ENCODE peak calls at places on chromosomes 2 and 18, in four cellular contexts. R is hepatocyte, S is GM23248, Q is fibroblast of lung. M is an unnamed sample. For H4K20me1, the result is how much of the 10 kb centered on the place peaks cover.

GRCh38 chr2:235497096-235497495 is 3.3 kb downstream of the AGAP1 start:
- DNase-seq in R (no peak), S (no peak), Q (no peak), M (no peak)

GRCh38 chr2:100142393-100142792 is at the start of gene AFF3:
- DNase-seq in R (no peak), S (no peak), Q (no peak), M (no peak)

GRCh38 chr2:30631051-30631671 is 176.1 kb downstream of the CAPN13 start:
- DNase-seq in R (no peak), S (no peak), Q (peak), M (no peak)

GRCh38 chr2:231297108-231297908 is 98.2 kb upstream of the B3GNT7 start:
- DNase-seq in R (peak), S (peak), Q (peak), M (peak)

GRCh38 chr2:20424300-20425290 is 22.3 kb upstream of the RHOB start:
- DNase-seq in R (no peak), S (peak), Q (peak), M (peak)

GRCh38 chr2:77102927-77103326 is 419.2 kb downstream of the LRRTM4 start:
- DNase-seq in R (no peak), S (no peak), Q (no peak), M (no peak)

GRCh38 chr2:30628341-30628740 is 178.9 kb downstream of the CAPN13 start:
- DNase-seq in R (no peak), S (peak), Q (peak), M (no peak)

GRCh38 chr2:240423788-240424191 is 11.7 kb upstream of the GPC1 start:
- DNase-seq in R (no peak), S (no peak), Q (no peak), M (peak)

GRCh38 chr2:9250498-9251153 is 44.0 kb downstream of the ASAP2 start:
- DNase-seq in R (no peak), S (no peak), Q (no peak), M (no peak)

GRCh38 chr2:238817382-238817781 is 30.5 kb upstream of the TWIST2 start:
- DNase-seq in R (no peak), S (no peak), Q (no peak), M (no peak)

GRCh38 chr2:20217041-20217970 is 7.6 kb downstream of the SDC1 start:
- DNase-seq in R (no peak), S (peak), Q (peak), M (peak)

GRCh38 chr18:63016270-63016669 is 300.9 kb downstream of the PHLPP1 start:
- DNase-seq in R (peak), S (peak), Q (peak), M (no peak)

GRCh38 chr2:28976584-28976983 is 4.5 kb upstream of the TOGARAM2 start:
- DNase-seq in R (peak), S (peak), Q (peak), M (peak)

GRCh38 chr2:231780123-231780908 is 766 bp downstream of the PDE6D start:
- DNase-seq in R (peak), S (peak), Q (peak), M (peak)

GRCh38 chr2:241724259-241724974 is 10.0 kb upstream of the D2HGDH start:
- DNase-seq in R (no peak), S (no peak), Q (no peak), M (peak)

GRCh38 chr2:37149626-37150322 is 7.0 kb downstream of the EIF2AK2 start:
- DNase-seq in R (peak), S (peak), Q (no peak), M (no peak)

GRCh38 chr2:161128885-161129284 is 31.3 kb upstream of the TANK start:
- DNase-seq in R (no peak), S (no peak), Q (peak), M (no peak)

GRCh38 chr2:37500031-37500430 is 155.6 kb downstream of the QPCT start:
- DNase-seq in R (no peak), S (peak), Q (peak), M (no peak)

GRCh38 chr2:177714704-177715103 is 322.1 kb downstream of the AGPS start:
- DNase-seq in R (no peak), S (no peak), Q (no peak), M (no peak)

DNA sequence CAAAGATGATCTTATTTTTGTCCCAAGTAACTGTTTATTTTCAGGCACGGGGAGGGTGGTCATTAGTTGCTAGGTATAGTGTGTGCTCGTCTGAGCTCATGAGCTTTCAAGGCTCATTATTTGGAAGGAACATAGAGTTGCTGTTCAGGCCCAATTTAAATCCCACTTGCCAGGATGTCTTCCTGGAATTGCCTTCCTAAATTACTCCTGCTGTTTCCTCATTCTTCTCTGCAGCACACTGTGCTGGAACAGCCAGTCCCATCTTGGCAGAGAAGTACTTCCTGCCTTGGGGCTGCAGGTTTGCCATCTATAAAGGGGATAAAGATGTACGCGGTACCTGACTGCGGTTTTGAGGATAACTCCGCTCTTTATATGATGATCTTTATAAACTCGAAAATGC is 37.3 kb downstream of the GREB1 start:
- DNase-seq in R (no peak), S (no peak), Q (no peak), M (no peak)
- H2AFZ ChIP-seq in R (no peak), S (no peak), Q (no peak), M (no peak)

DNA sequence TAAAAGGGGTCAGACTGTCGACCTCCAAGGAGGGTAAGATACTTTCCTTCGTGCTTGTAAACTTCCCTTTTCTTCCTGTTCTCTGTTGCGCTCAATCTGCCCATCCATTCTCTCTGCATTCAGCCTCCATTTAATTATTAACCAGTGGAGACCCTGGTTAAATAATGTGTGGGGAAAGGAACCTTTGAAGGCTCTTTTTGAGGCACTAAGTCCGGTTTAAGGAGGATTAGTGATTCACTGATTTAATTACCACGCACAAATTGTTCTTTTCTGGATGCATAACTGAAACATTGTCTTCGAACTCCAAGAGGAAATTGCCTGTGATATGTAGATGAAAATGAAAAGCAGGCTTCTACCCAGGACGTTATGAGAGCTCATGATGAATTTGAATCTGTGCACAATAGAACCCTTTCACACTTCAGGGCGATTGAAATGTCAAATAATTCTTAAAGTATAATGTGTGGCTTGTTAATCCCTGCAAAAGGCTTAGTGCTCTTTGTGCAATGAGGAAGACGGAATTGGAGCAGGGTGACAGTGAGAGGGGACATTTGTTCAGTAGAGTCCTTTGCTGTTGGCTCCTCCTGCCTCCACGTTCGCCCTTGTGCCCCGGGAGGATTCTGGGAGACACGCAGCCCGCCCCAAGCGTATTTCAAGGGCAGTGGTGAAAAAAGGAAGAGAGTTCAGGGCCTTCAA is 51.1 kb upstream of the ZNF236 start:
- DNase-seq in R (no peak), S (no peak), Q (no peak), M (peak)
- H3K4me2 ChIP-seq in R (peak), S (no peak), Q (no peak), M (no peak)

GRCh38 chr2:68237976-68238580 is 14.3 kb downstream of the PPP3R1 start:
- DNase-seq in R (no peak), S (peak), Q (no peak), M (no peak)

GRCh38 chr2:68235090-68235489 is 17.2 kb downstream of the PPP3R1 start:
- DNase-seq in R (no peak), S (no peak), Q (no peak), M (no peak)

GRCh38 chr2:68236080-68236734 is 16.1 kb downstream of the PPP3R1 start:
- DNase-seq in R (no peak), S (no peak), Q (no peak), M (peak)

GRCh38 chr2:68237404-68237803 is 14.9 kb downstream of the PPP3R1 start:
- DNase-seq in R (no peak), S (peak), Q (peak), M (no peak)

DNA sequence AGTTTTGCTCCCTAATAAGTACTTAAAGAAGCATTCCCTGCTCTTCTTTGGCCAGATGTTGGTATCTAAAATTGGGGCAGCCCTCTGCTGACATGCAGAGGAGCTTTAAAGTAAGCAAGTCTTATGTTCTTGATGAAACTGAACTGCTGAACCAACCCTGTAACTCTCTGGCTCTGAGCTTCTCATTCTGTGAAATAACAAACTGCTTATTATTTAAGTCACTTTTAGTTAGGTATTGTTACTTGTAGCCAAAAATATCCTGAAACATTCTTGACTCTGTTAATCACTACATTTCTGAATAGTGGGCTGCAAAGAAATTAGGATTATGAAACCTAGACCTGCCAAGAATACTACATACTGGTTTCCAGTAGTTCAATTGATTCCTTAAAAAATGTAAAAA is 15.5 kb downstream of the PPP3R1 start:
- DNase-seq in R (no peak), S (peak), Q (peak), M (no peak)
- H4K20me1 ChIP-seq in R (half or more), S (half or more), Q (under half), M (half or more)

GRCh38 chr2:216551669-216552068 is 53.0 kb downstream of the RPL37A start:
- DNase-seq in R (no peak), S (no peak), Q (no peak), M (no peak)
- H2AFZ ChIP-seq in R (no peak), S (peak), Q (no peak), M (peak)

GRCh38 chr18:49970288-49970687 is 157.0 kb upstream of the ACAA2 start:
- DNase-seq in R (no peak), S (no peak), Q (no peak), M (no peak)
- H3K4me2 ChIP-seq in R (no peak), S (no peak), Q (no peak), M (no peak)

GRCh38 chr2:120771556-120772208 is 36.0 kb downstream of the GLI2 start:
- DNase-seq in R (peak), S (peak), Q (peak), M (peak)

GRCh38 chr2:120774557-120775160 is 39.0 kb downstream of the GLI2 start:
- DNase-seq in R (no peak), S (no peak), Q (no peak), M (no peak)

GRCh38 chr2:120775261-120775660 is 39.6 kb downstream of the GLI2 start:
- DNase-seq in R (no peak), S (no peak), Q (no peak), M (no peak)

GRCh38 chr2:120772261-120772660 is 36.6 kb downstream of the GLI2 start:
- DNase-seq in R (no peak), S (peak), Q (peak), M (no peak)

GRCh38 chr2:120773186-120773800 is 37.6 kb downstream of the GLI2 start:
- DNase-seq in R (no peak), S (no peak), Q (no peak), M (no peak)
- H4K20me1 ChIP-seq in R (under half), S (under half), Q (under half), M (half or more)

GRCh38 chr2:6475155-6475940 is 390.4 kb downstream of the CMPK2 start:
- DNase-seq in R (no peak), S (no peak), Q (no peak), M (no peak)

GRCh38 chr2:6474368-6475140 is 391.2 kb downstream of the CMPK2 start:
- DNase-seq in R (no peak), S (no peak), Q (no peak), M (no peak)

GRCh38 chr2:6482256-6482655 is 383.5 kb downstream of the CMPK2 start:
- DNase-seq in R (no peak), S (no peak), Q (no peak), M (no peak)

DNA sequence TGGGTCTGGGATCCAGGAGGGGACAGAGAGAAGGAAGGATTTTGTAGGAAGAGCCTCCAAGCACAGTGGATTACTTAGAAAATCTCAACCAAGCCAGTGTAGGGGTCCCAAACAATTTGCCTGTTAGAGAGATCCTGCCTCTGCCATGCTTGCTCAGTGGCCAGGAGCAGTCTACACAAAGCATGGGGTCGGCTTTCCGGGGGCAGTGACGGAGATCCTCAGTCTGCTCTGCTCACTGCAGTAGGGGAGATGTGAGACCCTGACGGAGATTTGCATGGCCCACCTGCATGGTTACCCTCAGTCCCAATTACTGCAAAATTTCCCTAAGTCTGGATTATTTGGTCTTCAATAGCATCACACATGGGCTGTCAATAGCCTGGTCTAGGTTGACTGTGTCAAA is 385.2 kb downstream of the CMPK2 start:
- DNase-seq in R (no peak), S (no peak), Q (no peak), M (no peak)
- H2AFZ ChIP-seq in R (no peak), S (no peak), Q (no peak), M (no peak)

M was measured in osteoblast.